ENCODE peak calls at places on chromosomes 2 and 18, in nine cellular contexts. W is osteocyte; C is HFF-Myc; Z is CD4-positive, CD25-positive, alpha-beta regulatory T cell; R is posterior cingulate gyrus; D is stimulated activated CD8-positive, alpha-beta memory T cell treated with anti-CD3 and anti-CD28 coated beads, Interleukin-4, amount 100 ng/mL, for 4 hours; F is choroid plexus epithelial cell; X is SW480; J is NCI-H1694. T is an unnamed sample.
A peak's percentile ranks its signal among the peaks of the same experiment; 100 is the strongest.

GRCh38 chr2:241616168-241617125 is 20.5 kb downstream of the THAP4 start:
- DNase-seq in W (no peak), F (no peak), Z (no peak), D (no peak), X (no peak), C (no peak), J (no peak), R (no peak), T (no peak)

GRCh38 chr18:36735130-36735529 is 93.7 kb downstream of the TPGS2 start:
- DNase-seq in D (no peak), X (no peak), R (no peak), W (no peak), C (no peak), J (no peak), F (no peak), Z (no peak), T (no peak)

GRCh38 chr18:75526038-75526437 is 98.5 kb upstream of the SMIM21 start:
- DNase-seq in R (no peak), Z (no peak), J (no peak), C (no peak), D (no peak), X (no peak), F (no peak), W (no peak), T (no peak)

GRCh38 chr2:71459084-71459431 is 5.7 kb downstream of the DYSF start:
- DNase-seq in R (no peak), F (no peak), X (no peak), D (no peak), J (no peak), C (no peak), W (no peak), Z (no peak), T (no peak)

GRCh38 chr2:64913357-64913869 is 75.8 kb upstream of the SLC1A4 start:
- DNase-seq in F (no peak), Z (peak; percentile 62), D (no peak), W (no peak), J (no peak), C (no peak), R (no peak), X (peak; percentile 74), T (no peak)

GRCh38 chr18:3032721-3033120 is 19.8 kb upstream of the LPIN2 start:
- DNase-seq in J (no peak), X (no peak), C (no peak), F (no peak), R (no peak), D (no peak), Z (no peak), W (no peak), T (no peak)

GRCh38 chr18:48615566-48616401 is 77.0 kb downstream of the CTIF start:
- DNase-seq in J (no peak), Z (no peak), X (no peak), D (no peak), C (no peak), F (no peak), R (no peak), W (no peak), T (no peak)

GRCh38 chr2:94880507-94880906 is 9.3 kb downstream of the TEKT4 start:
- DNase-seq in D (no peak), R (no peak), F (no peak), J (no peak), Z (no peak), W (no peak), C (no peak), X (no peak), T (no peak)

GRCh38 chr2:34105015-34105767 is 506.1 kb upstream of the FAM98A start:
- DNase-seq in J (no peak), X (peak; percentile 11), D (no peak), C (no peak), F (peak; percentile 68), R (no peak), Z (no peak), W (no peak), T (no peak)